ENCODE peak calls at places on chromosomes 7 and 10, in ten cellular contexts. R is H7, J is bronchial epithelial cell, N is ecto neural progenitor cell, Y is HS-5, D is T-helper 2 cell, E is RPMI7951, A is memory B cell, Z is SK-N-DZ, H is AG10803. W is an unnamed sample.

GRCh38 chr10:57955076-57955475 is 312.6 kb downstream of the IPMK start:
- DNase-seq in R (no peak), J (no peak), N (no peak), Y (no peak), D (no peak), E (peak), A (no peak), Z (no peak), H (peak), W (peak)

GRCh38 chr10:13526952-13527863 is 1.6 kb downstream of the BEND7 start:
- DNase-seq in R (no peak), J (peak), N (no peak), Y (peak), D (no peak), E (peak), A (no peak), Z (no peak), H (peak), W (peak)

GRCh38 chr7:68770649-68771048 is 827.6 kb upstream of the AUTS2 start:
- DNase-seq in R (no peak), J (no peak), N (no peak), Y (no peak), D (no peak), E (no peak), A (no peak), Z (peak), H (no peak), W (no peak)

GRCh38 chr10:26622891-26623290 is 74.6 kb upstream of the PDSS1 start:
- DNase-seq in R (no peak), J (peak), N (no peak), Y (no peak), D (no peak), E (no peak), A (no peak), Z (no peak), H (no peak), W (no peak)

GRCh38 chr7:85489498-85489897 is 302.6 kb upstream of the SEMA3D start:
- DNase-seq in R (no peak), J (peak), N (no peak), Y (peak), D (no peak), E (peak), A (no peak), Z (no peak), H (peak), W (peak)

GRCh38 chr10:128839134-128839533 is 627.9 kb upstream of the MGMT start:
- DNase-seq in R (no peak), J (no peak), N (no peak), Y (no peak), D (no peak), E (no peak), A (no peak), Z (no peak), H (no peak), W (no peak)

GRCh38 chr7:108059526-108059925 is 56.6 kb upstream of the LAMB1 start:
- DNase-seq in R (no peak), J (no peak), N (no peak), Y (no peak), D (no peak), E (no peak), A (no peak), Z (no peak), H (peak), W (no peak)

GRCh38 chr10:62817120-62817762 is 1.1 kb upstream of the EGR2 start:
- DNase-seq in R (peak), J (no peak), N (peak), Y (no peak), D (no peak), E (peak), A (peak), Z (no peak), H (peak), W (no peak)

GRCh38 chr7:142671506-142671905 is 77.8 kb upstream of the PRSS1 start:
- DNase-seq in R (no peak), J (no peak), N (no peak), Y (no peak), D (no peak), E (no peak), A (no peak), Z (no peak), H (no peak), W (no peak)

GRCh38 chr7:114977277-114977676 is 55.4 kb downstream of the MDFIC start:
- DNase-seq in R (no peak), J (no peak), N (no peak), Y (no peak), D (no peak), E (no peak), A (no peak), Z (no peak), H (no peak), W (no peak)

GRCh38 chr10:98242823-98243222 is 25.2 kb downstream of the LOXL4 start:
- DNase-seq in R (peak), J (peak), N (no peak), Y (no peak), D (no peak), E (no peak), A (no peak), Z (no peak), H (peak), W (peak)

GRCh38 chr7:48938539-48938938 is 14.2 kb downstream of the CDC14C start:
- DNase-seq in R (no peak), J (peak), N (no peak), Y (peak), D (no peak), E (peak), A (no peak), Z (no peak), H (peak), W (peak)

GRCh38 chr7:127708788-127709187 is 56.8 kb downstream of the SND1 start:
- DNase-seq in R (no peak), J (peak), N (peak), Y (peak), D (peak), E (peak), A (peak), Z (peak), H (peak), W (peak)

GRCh38 chr7:47405921-47406765 is 175.8 kb downstream of the TNS3 start:
- DNase-seq in R (no peak), J (peak), N (no peak), Y (no peak), D (no peak), E (peak), A (no peak), Z (no peak), H (peak), W (peak)

GRCh38 chr7:92641921-92642511 is 51.8 kb upstream of the FAM133B start:
- DNase-seq in R (no peak), J (peak), N (no peak), Y (no peak), D (no peak), E (peak), A (no peak), Z (no peak), H (peak), W (peak)

GRCh38 chr7:154353385-154353784 is 301.2 kb downstream of the DPP6 start:
- DNase-seq in R (no peak), J (no peak), N (no peak), Y (no peak), D (no peak), E (no peak), A (no peak), Z (peak), H (no peak), W (no peak)

GRCh38 chr10:24806262-24806661 is 82.6 kb upstream of the ARHGAP21 start:
- DNase-seq in R (no peak), J (no peak), N (no peak), Y (no peak), D (no peak), E (no peak), A (no peak), Z (no peak), H (no peak), W (no peak)

GRCh38 chr7:74525881-74526280 is 72.2 kb downstream of the GTF2IRD1 start:
- DNase-seq in R (peak), J (peak), N (no peak), Y (no peak), D (no peak), E (no peak), A (no peak), Z (no peak), H (no peak), W (no peak)

GRCh38 chr10:72846225-72846624 is 47.3 kb upstream of the OIT3 start:
- DNase-seq in R (no peak), J (peak), N (no peak), Y (peak), D (no peak), E (peak), A (no peak), Z (no peak), H (peak), W (peak)

GRCh38 chr7:21504021-21504420 is 38.8 kb upstream of the DNAH11 start:
- DNase-seq in R (no peak), J (peak), N (no peak), Y (no peak), D (no peak), E (no peak), A (no peak), Z (no peak), H (no peak), W (no peak)

GRCh38 chr7:100484636-100485114 is 948 bp downstream of the NYAP1 start:
- DNase-seq in R (no peak), J (no peak), N (no peak), Y (no peak), D (no peak), E (no peak), A (no peak), Z (no peak), H (no peak), W (no peak)

GRCh38 chr7:1964913-1965578 is 267.7 kb downstream of the MAD1L1 start:
- DNase-seq in R (no peak), J (no peak), N (no peak), Y (no peak), D (no peak), E (no peak), A (no peak), Z (no peak), H (no peak), W (no peak)

GRCh38 chr7:33757050-33757449 is 148.3 kb upstream of the BMPER start:
- DNase-seq in R (no peak), J (no peak), N (no peak), Y (no peak), D (no peak), E (peak), A (no peak), Z (no peak), H (peak), W (peak)

GRCh38 chr7:41870017-41870416 is 167.1 kb upstream of the INHBA start:
- DNase-seq in R (no peak), J (no peak), N (no peak), Y (no peak), D (no peak), E (peak), A (no peak), Z (no peak), H (peak), W (no peak)

GRCh38 chr7:156106107-156106426 is 293.8 kb upstream of the SHH start:
- DNase-seq in R (peak), J (no peak), N (no peak), Y (no peak), D (no peak), E (no peak), A (no peak), Z (no peak), H (no peak), W (no peak)

GRCh38 chr7:24587853-24588252 is 14.6 kb downstream of the PALS2 start:
- DNase-seq in R (no peak), J (no peak), N (no peak), Y (no peak), D (peak), E (peak), A (peak), Z (peak), H (no peak), W (peak)

GRCh38 chr7:111018447-111018846 is 72.5 kb upstream of the LRRN3 start:
- DNase-seq in R (no peak), J (no peak), N (no peak), Y (no peak), D (no peak), E (no peak), A (no peak), Z (no peak), H (no peak), W (no peak)

W was measured in A172.